ENCODE peak calls at places on chromosomes 11 and 22, in five cellular contexts. S is lung; I is AG04449; T is psoas muscle; N is activated CD4-positive, CD25-positive, alpha-beta regulatory T cell treated with anti-CD3 and anti-CD28 coated beads, Interleukin-2, amount 50 U/mL, for 72 hours. O is an unnamed sample.

GRCh38 chr22:48718818-48719500 is 1108.7 kb downstream of the BRD1 start:
- DNase-seq in T (no peak), I (no peak), N (no peak), S (no peak), O (no peak)

GRCh38 chr11:113556036-113556435 is 80.8 kb upstream of the DRD2 start:
- DNase-seq in S (no peak), N (no peak), T (no peak), I (no peak), O (no peak)

GRCh38 chr11:126359431-126360048 is 4.1 kb downstream of the ST3GAL4 start:
- DNase-seq in T (peak; percentile 84), N (no peak), S (peak; percentile 54), I (no peak), O (peak; percentile 95)

GRCh38 chr11:113553905-113554304 is 78.7 kb upstream of the DRD2 start:
- DNase-seq in T (no peak), N (no peak), I (no peak), S (no peak), O (no peak)

GRCh38 chr11:706439-706956 is 467 bp downstream of the EPS8L2 start:
- DNase-seq in I (no peak), T (no peak), N (no peak), S (no peak), O (peak; percentile 38)

GRCh38 chr22:44728761-44729261 is 23.6 kb upstream of the ARHGAP8 start:
- DNase-seq in T (peak; percentile 46), I (no peak), S (no peak), N (no peak), O (peak; percentile 64)

GRCh38 chr11:1638344-1638743 is 8.8 kb downstream of the KRTAP5-5 start:
- DNase-seq in T (peak; percentile 6), I (no peak), N (no peak), S (no peak), O (no peak)

GRCh38 chr22:35154937-35155387 is 89.0 kb downstream of the ISX start:
- DNase-seq in T (no peak), N (no peak), S (peak; percentile 47), I (no peak), O (peak; percentile 47)

GRCh38 chr11:132639986-132640385 is 892.3 kb downstream of the OPCML start:
- DNase-seq in I (no peak), T (no peak), N (no peak), S (no peak), O (no peak)

GRCh38 chr11:58730507-58731089 is 1.1 kb downstream of the GLYAT start:
- DNase-seq in N (no peak), I (no peak), T (no peak), S (no peak), O (no peak)

GRCh38 chr11:46247664-46248063 is 29.8 kb upstream of the CREB3L1 start:
- DNase-seq in I (no peak), N (no peak), T (no peak), S (peak; percentile 73), O (no peak)

GRCh38 chr11:96393753-96394348 is 4.0 kb downstream of the JRKL start:
- DNase-seq in S (no peak), I (no peak), N (no peak), T (no peak), O (no peak)

O was measured in ovary.